ENCODE peak calls at places on chromosomes 1 and 21, in six cellular contexts. N is hepatocyte, M is fibroblast of lung, G is A549, A is suprapubic skin, V is stomach. X is an unnamed sample.

GRCh38 chr1:198443374-198444233 is 96.9 kb downstream of the ATP6V1G3 start:
- DNase-seq in N (peak; percentile 26), M (peak; percentile 93), G (peak; percentile 64), A (no peak), V (no peak), X (no peak)

GRCh38 chr1:205766038-205766437 is 9.2 kb downstream of the RAB29 start:
- DNase-seq in N (no peak), M (no peak), G (no peak), A (no peak), V (no peak), X (no peak)

GRCh38 chr1:12309783-12310742 is 80.2 kb downstream of the VPS13D start:
- DNase-seq in N (no peak), M (peak; percentile 79), G (no peak), A (no peak), V (no peak), X (no peak)

GRCh38 chr1:116131866-116132605 is 20.8 kb downstream of the MAB21L3 start:
- DNase-seq in N (no peak), M (no peak), G (no peak), A (no peak), V (no peak), X (no peak)

GRCh38 chr21:46001821-46002681 is 20.5 kb downstream of the COL6A1 start:
- DNase-seq in N (no peak), M (no peak), G (no peak), A (no peak), V (peak; percentile 23), X (no peak)

GRCh38 chr1:87674791-87675190 is 346.1 kb downstream of the LMO4 start:
- DNase-seq in N (no peak), M (no peak), G (no peak), A (no peak), V (no peak), X (no peak)

GRCh38 chr1:181079382-181079781 is 9.1 kb upstream of the IER5 start:
- DNase-seq in N (no peak), M (no peak), G (no peak), A (no peak), V (no peak), X (no peak)

GRCh38 chr1:29282924-29283803 is 46.8 kb downstream of the PTPRU start:
- DNase-seq in N (peak; percentile 72), M (peak; percentile 53), G (peak; percentile 64), A (no peak), V (no peak), X (no peak)

GRCh38 chr1:30192969-30193630 is 530.3 kb downstream of the MATN1 start:
- DNase-seq in N (no peak), M (no peak), G (no peak), A (no peak), V (no peak), X (no peak)

GRCh38 chr1:17229379-17229778 is 19.5 kb upstream of the PADI3 start:
- DNase-seq in N (no peak), M (no peak), G (no peak), A (no peak), V (no peak), X (no peak)

GRCh38 chr1:44346184-44346583 is 8.9 kb downstream of the ERI3 start:
- DNase-seq in N (no peak), M (no peak), G (no peak), A (no peak), V (no peak), X (no peak)

GRCh38 chr1:89607888-89608626 is 24.9 kb upstream of the LRRC8C start:
- DNase-seq in N (no peak), M (peak; percentile 67), G (no peak), A (no peak), V (no peak), X (peak; percentile 46)

GRCh38 chr1:113325039-113325438 is 65.3 kb upstream of the MAGI3 start:
- DNase-seq in N (no peak), M (no peak), G (no peak), A (no peak), V (peak; percentile 34), X (no peak)

GRCh38 chr1:180928272-180929230 is 15.9 kb downstream of the KIAA1614 start:
- DNase-seq in N (no peak), M (no peak), G (no peak), A (no peak), V (no peak), X (no peak)

GRCh38 chr1:193558491-193559028 is 372.1 kb upstream of the B3GALT2 start:
- DNase-seq in N (no peak), M (peak; percentile 97), G (peak; percentile 5), A (no peak), V (no peak), X (no peak)

GRCh38 chr1:206589206-206589605 is 23.1 kb downstream of the EIF2D start:
- DNase-seq in N (peak; percentile 30), M (peak; percentile 98), G (no peak), A (no peak), V (no peak), X (no peak)

GRCh38 chr21:37463083-37463780 is 96.7 kb downstream of the DYRK1A start:
- DNase-seq in N (peak; percentile 33), M (peak; percentile 85), G (peak; percentile 17), A (no peak), V (peak; percentile 49), X (no peak)

GRCh38 chr21:37460196-37460595 is 93.6 kb downstream of the DYRK1A start:
- DNase-seq in N (no peak), M (no peak), G (no peak), A (no peak), V (no peak), X (no peak)

GRCh38 chr21:37459575-37459974 is 93.0 kb downstream of the DYRK1A start:
- DNase-seq in N (no peak), M (peak; percentile 38), G (no peak), A (no peak), V (no peak), X (no peak)

GRCh38 chr21:37462087-37462861 is 95.7 kb downstream of the DYRK1A start:
- DNase-seq in N (no peak), M (no peak), G (no peak), A (no peak), V (no peak), X (no peak)

GRCh38 chr21:37461494-37461893 is 94.9 kb downstream of the DYRK1A start:
- DNase-seq in N (no peak), M (peak; percentile 44), G (no peak), A (no peak), V (no peak), X (no peak)
- H3K27ac ChIP-seq in N (peak overlapping the region; percentile 6), M (no peak overlapping the region), G (no peak overlapping the region), A (no peak overlapping the region), V (no peak overlapping the region), X (no peak overlapping the region)

GRCh38 chr1:159942700-159943640 is 2.4 kb downstream of the IGSF9 start:
- DNase-seq in N (no peak), M (no peak), G (no peak), A (no peak), V (peak; percentile 24), X (no peak)
- H3K27ac ChIP-seq in N (no peak overlapping the region), M (no peak overlapping the region), G (no peak overlapping the region), A (peak overlapping the region; percentile 89), V (no peak overlapping the region), X (no peak overlapping the region)

GRCh38 chr1:72003092-72003491 is 279.2 kb downstream of the NEGR1 start:
- DNase-seq in N (no peak), M (no peak), G (no peak), A (no peak), V (no peak), X (no peak)
- H3K27ac ChIP-seq in N (no peak overlapping the region), M (no peak overlapping the region), G (no peak overlapping the region), A (no peak overlapping the region), V (no peak overlapping the region), X (no peak overlapping the region)

GRCh38 chr1:110348050-110348449 is 8.9 kb downstream of the RBM15 start:
- DNase-seq in N (no peak), M (no peak), G (no peak), A (no peak), V (no peak), X (no peak)
- H3K27ac ChIP-seq in N (peak overlapping the region; percentile 24), M (no peak overlapping the region), G (no peak overlapping the region), A (no peak overlapping the region), V (no peak overlapping the region), X (no peak overlapping the region)

DNA sequence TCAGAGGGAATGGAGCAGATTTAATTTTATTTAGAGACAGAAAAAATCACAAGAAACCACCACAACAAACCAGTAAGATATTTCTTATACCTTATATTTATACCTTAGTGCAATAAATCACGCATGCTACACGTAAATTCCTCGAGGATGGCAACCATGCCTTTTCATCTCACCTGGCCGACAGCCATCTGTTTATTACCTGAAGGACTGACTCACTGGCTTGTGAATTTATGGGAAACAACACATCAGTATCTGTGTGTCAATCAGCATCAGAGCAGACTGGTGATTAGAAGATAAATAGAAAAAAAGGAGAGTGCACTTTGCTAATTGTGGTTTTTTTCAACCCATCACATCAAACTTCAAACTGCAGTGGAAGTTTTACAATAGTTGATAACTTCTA is 58.4 kb downstream of the S1PR1 start:
- DNase-seq in N (no peak), M (no peak), G (no peak), A (no peak), V (no peak), X (peak; percentile 37)
- H3K27ac ChIP-seq in N (no peak overlapping the region), M (no peak overlapping the region), G (no peak overlapping the region), A (no peak overlapping the region), V (no peak overlapping the region), X (peak overlapping the region; percentile 58)

DNA sequence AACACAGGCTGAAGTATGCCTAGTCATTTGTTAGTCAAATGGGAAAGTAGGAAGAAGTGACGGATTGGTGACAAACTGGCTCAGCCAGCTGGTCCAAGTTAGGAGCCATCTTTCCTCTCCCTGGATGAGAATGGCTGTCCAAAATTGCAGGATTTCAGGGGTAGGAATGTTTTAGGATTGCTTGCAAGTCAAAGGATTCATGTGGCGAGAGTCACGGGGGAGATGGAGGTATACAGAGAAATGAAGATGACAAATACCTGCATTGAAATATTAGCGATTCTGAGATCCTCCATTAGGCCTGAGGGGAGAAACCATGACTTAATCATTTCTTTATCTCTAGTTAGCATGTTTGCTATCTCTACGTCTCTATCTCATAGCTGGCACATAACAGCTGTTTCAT is 41.8 kb upstream of the PIGC start:
- DNase-seq in N (no peak), M (no peak), G (no peak), A (no peak), V (no peak), X (no peak)
- H3K27ac ChIP-seq in N (no peak overlapping the region), M (no peak overlapping the region), G (no peak overlapping the region), A (no peak overlapping the region), V (no peak overlapping the region), X (no peak overlapping the region)